ENCODE peak calls at places on chromosomes 7 and 10, in seven cellular contexts. One of them, this sample, is unnamed.

GRCh38 chr10:74824184-74825032 is 2.0 kb upstream of the KAT6B start:
- DNase-seq in lower lobe of right lung: no peak
- DNase-seq in GM10248: no peak
- DNase-seq in neural crest cell: no peak
- DNase-seq in tibial artery: no peak
- DNase-seq in stomach: no peak
- DNase-seq in upper lobe of left lung: no peak
- DNase-seq in this sample: no peak

GRCh38 chr7:127628445-127628844 is 10.5 kb upstream of the PAX4 start:
- DNase-seq in neural crest cell: no peak
- DNase-seq in GM10248: no peak
- DNase-seq in tibial artery: no peak
- DNase-seq in stomach: no peak
- DNase-seq in upper lobe of left lung: no peak
- DNase-seq in lower lobe of right lung: no peak
- DNase-seq in this sample: no peak

GRCh38 chr7:22589641-22590141 is 89.7 kb upstream of the STEAP1B start:
- DNase-seq in tibial artery: peak; percentile 42
- DNase-seq in GM10248: no peak
- DNase-seq in neural crest cell: no peak
- DNase-seq in upper lobe of left lung: peak; percentile 23
- DNase-seq in stomach: no peak
- DNase-seq in lower lobe of right lung: peak; percentile 57
- DNase-seq in this sample: no peak

GRCh38 chr7:139490130-139490529 is 6.7 kb upstream of the KLRG2 start:
- DNase-seq in stomach: peak; percentile 79
- DNase-seq in upper lobe of left lung: no peak
- DNase-seq in GM10248: no peak
- DNase-seq in neural crest cell: no peak
- DNase-seq in tibial artery: no peak
- DNase-seq in lower lobe of right lung: peak; percentile 61
- DNase-seq in this sample: no peak

GRCh38 chr10:84540022-84540616 is 211.7 kb downstream of the CCSER2 start:
- DNase-seq in tibial artery: no peak
- DNase-seq in lower lobe of right lung: no peak
- DNase-seq in neural crest cell: no peak
- DNase-seq in upper lobe of left lung: no peak
- DNase-seq in GM10248: no peak
- DNase-seq in stomach: no peak
- DNase-seq in this sample: no peak

GRCh38 chr10:74094231-74094630 is 56.4 kb downstream of the AP3M1 start:
- DNase-seq in upper lobe of left lung: no peak
- DNase-seq in GM10248: no peak
- DNase-seq in stomach: no peak
- DNase-seq in tibial artery: no peak
- DNase-seq in lower lobe of right lung: no peak
- DNase-seq in neural crest cell: no peak
- DNase-seq in this sample: no peak

GRCh38 chr7:80374321-80374720 is 137.5 kb downstream of the GNAT3 start:
- DNase-seq in GM10248: no peak
- DNase-seq in stomach: no peak
- DNase-seq in lower lobe of right lung: no peak
- DNase-seq in neural crest cell: no peak
- DNase-seq in upper lobe of left lung: no peak
- DNase-seq in tibial artery: no peak
- DNase-seq in this sample: no peak

GRCh38 chr7:31814187-31814586 is 127.2 kb downstream of the PPP1R17 start:
- DNase-seq in tibial artery: no peak
- DNase-seq in stomach: no peak
- DNase-seq in GM10248: no peak
- DNase-seq in neural crest cell: peak; percentile 3
- DNase-seq in lower lobe of right lung: no peak
- DNase-seq in upper lobe of left lung: no peak
- DNase-seq in this sample: no peak

GRCh38 chr10:110460111-110460809 is 37.4 kb upstream of the DUSP5 start:
- DNase-seq in lower lobe of right lung: no peak
- DNase-seq in upper lobe of left lung: no peak
- DNase-seq in tibial artery: peak; percentile 23
- DNase-seq in GM10248: peak; percentile 48
- DNase-seq in stomach: peak; percentile 37
- DNase-seq in neural crest cell: no peak
- DNase-seq in this sample: no peak

GRCh38 chr7:132435016-132435990 is 141.0 kb downstream of the PLXNA4 start:
- DNase-seq in lower lobe of right lung: no peak
- DNase-seq in upper lobe of left lung: no peak
- DNase-seq in stomach: no peak
- DNase-seq in neural crest cell: no peak
- DNase-seq in tibial artery: no peak
- DNase-seq in GM10248: no peak
- DNase-seq in this sample: no peak

GRCh38 chr7:151572136-151572535 is 52.4 kb upstream of the RHEB start:
- DNase-seq in lower lobe of right lung: no peak
- DNase-seq in tibial artery: no peak
- DNase-seq in upper lobe of left lung: no peak
- DNase-seq in GM10248: no peak
- DNase-seq in neural crest cell: no peak
- DNase-seq in stomach: no peak
- DNase-seq in this sample: no peak

GRCh38 chr7:11747715-11748485 is 84.1 kb downstream of the THSD7A start:
- DNase-seq in neural crest cell: no peak
- DNase-seq in stomach: no peak
- DNase-seq in lower lobe of right lung: no peak
- DNase-seq in GM10248: no peak
- DNase-seq in upper lobe of left lung: no peak
- DNase-seq in tibial artery: no peak
- DNase-seq in this sample: no peak

GRCh38 chr7:86914468-86915054 is 144.9 kb downstream of the ELAPOR2 start:
- DNase-seq in lower lobe of right lung: no peak
- DNase-seq in upper lobe of left lung: no peak
- DNase-seq in neural crest cell: no peak
- DNase-seq in stomach: no peak
- DNase-seq in GM10248: no peak
- DNase-seq in tibial artery: no peak
- DNase-seq in this sample: no peak

GRCh38 chr10:71351628-71352319 is 32.7 kb downstream of the SLC29A3 start:
- DNase-seq in lower lobe of right lung: peak; percentile 70
- DNase-seq in stomach: peak; percentile 79
- DNase-seq in tibial artery: peak; percentile 44
- DNase-seq in GM10248: no peak
- DNase-seq in upper lobe of left lung: no peak
- DNase-seq in neural crest cell: no peak
- DNase-seq in this sample: no peak

GRCh38 chr10:26217396-26218105 is 977 bp downstream of the GAD2 start:
- DNase-seq in upper lobe of left lung: peak; percentile 78
- DNase-seq in neural crest cell: peak; percentile 6
- DNase-seq in tibial artery: no peak
- DNase-seq in lower lobe of right lung: no peak
- DNase-seq in GM10248: peak; percentile 24
- DNase-seq in stomach: no peak
- DNase-seq in this sample: no peak

GRCh38 chr7:26369519-26370385 is 78.1 kb downstream of the SNX10 start:
- DNase-seq in lower lobe of right lung: no peak
- DNase-seq in stomach: no peak
- DNase-seq in upper lobe of left lung: no peak
- DNase-seq in tibial artery: no peak
- DNase-seq in GM10248: peak; percentile 26
- DNase-seq in neural crest cell: peak; percentile 50
- DNase-seq in this sample: no peak

GRCh38 chr10:49071221-49071761 is 44.0 kb downstream of the VSTM4 start:
- DNase-seq in tibial artery: no peak
- DNase-seq in upper lobe of left lung: no peak
- DNase-seq in GM10248: no peak
- DNase-seq in lower lobe of right lung: no peak
- DNase-seq in stomach: no peak
- DNase-seq in neural crest cell: no peak
- DNase-seq in this sample: no peak
- TF ChIP-seq CTCF in tibial artery: no peak
- TF ChIP-seq CTCF in upper lobe of left lung: no peak
- TF ChIP-seq CTCF in GM10248: no peak
- TF ChIP-seq CTCF in lower lobe of right lung: no peak
- TF ChIP-seq CTCF in stomach: no peak
- TF ChIP-seq CTCF in neural crest cell: no peak
- TF ChIP-seq CTCF in this sample: no peak

GRCh38 chr7:73839743-73840714 is 2.3 kb downstream of the METTL27 start:
- DNase-seq in GM10248: no peak
- DNase-seq in stomach: no peak
- DNase-seq in lower lobe of right lung: no peak
- DNase-seq in tibial artery: no peak
- DNase-seq in neural crest cell: no peak
- DNase-seq in upper lobe of left lung: no peak
- DNase-seq in this sample: no peak
- TF ChIP-seq CTCF in GM10248: no peak
- TF ChIP-seq CTCF in stomach: no peak
- TF ChIP-seq CTCF in lower lobe of right lung: no peak
- TF ChIP-seq CTCF in tibial artery: no peak
- TF ChIP-seq CTCF in neural crest cell: peak; percentile 38
- TF ChIP-seq CTCF in upper lobe of left lung: no peak
- TF ChIP-seq CTCF in this sample: peak; percentile 34

GRCh38 chr10:16919076-16919972 is 102.1 kb upstream of the RSU1 start:
- DNase-seq in upper lobe of left lung: no peak
- DNase-seq in lower lobe of right lung: no peak
- DNase-seq in GM10248: no peak
- DNase-seq in stomach: no peak
- DNase-seq in tibial artery: no peak
- DNase-seq in neural crest cell: no peak
- DNase-seq in this sample: no peak

GRCh38 chr10:16915308-16915707 is 98.1 kb upstream of the RSU1 start:
- DNase-seq in lower lobe of right lung: no peak
- DNase-seq in upper lobe of left lung: no peak
- DNase-seq in neural crest cell: no peak
- DNase-seq in GM10248: no peak
- DNase-seq in tibial artery: no peak
- DNase-seq in stomach: no peak
- DNase-seq in this sample: no peak

GRCh38 chr10:16910795-16911164 is 93.6 kb upstream of the RSU1 start:
- DNase-seq in tibial artery: no peak
- DNase-seq in upper lobe of left lung: no peak
- DNase-seq in lower lobe of right lung: no peak
- DNase-seq in stomach: no peak
- DNase-seq in neural crest cell: no peak
- DNase-seq in GM10248: no peak
- DNase-seq in this sample: no peak

GRCh38 chr10:16913266-16913665 is 96.0 kb upstream of the RSU1 start:
- DNase-seq in GM10248: no peak
- DNase-seq in upper lobe of left lung: no peak
- DNase-seq in neural crest cell: no peak
- DNase-seq in lower lobe of right lung: no peak
- DNase-seq in tibial artery: no peak
- DNase-seq in stomach: no peak
- DNase-seq in this sample: no peak

DNA sequence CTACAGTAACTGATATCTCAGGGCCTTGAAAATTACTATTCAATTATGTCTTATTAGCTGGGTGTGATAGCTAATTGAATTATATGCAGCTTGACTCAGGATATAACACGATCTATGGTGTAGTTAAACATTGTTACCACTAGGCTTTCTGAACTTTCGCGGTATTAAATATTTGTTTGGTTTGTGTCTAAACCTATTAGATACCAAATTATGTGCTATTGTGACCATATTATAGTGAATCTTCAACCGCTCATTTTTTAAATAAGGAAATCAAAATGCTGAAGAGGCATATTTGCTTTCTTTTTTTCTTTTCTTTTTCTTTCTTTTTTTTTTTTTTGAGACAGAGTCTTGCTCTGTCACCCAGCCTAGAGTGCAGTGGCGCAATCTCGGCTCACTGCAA is 99.3 kb upstream of the RSU1 start:
- DNase-seq in stomach: no peak
- DNase-seq in neural crest cell: no peak
- DNase-seq in GM10248: no peak
- DNase-seq in tibial artery: no peak
- DNase-seq in lower lobe of right lung: no peak
- DNase-seq in upper lobe of left lung: no peak
- DNase-seq in this sample: no peak
- TF ChIP-seq CTCF in stomach: no peak
- TF ChIP-seq CTCF in neural crest cell: peak; percentile 42
- TF ChIP-seq CTCF in GM10248: no peak
- TF ChIP-seq CTCF in tibial artery: no peak
- TF ChIP-seq CTCF in lower lobe of right lung: no peak
- TF ChIP-seq CTCF in upper lobe of left lung: no peak
- TF ChIP-seq CTCF in this sample: peak; percentile 48

GRCh38 chr7:29112721-29113120 is 33.6 kb downstream of the CPVL start:
- DNase-seq in neural crest cell: no peak
- DNase-seq in tibial artery: no peak
- DNase-seq in GM10248: no peak
- DNase-seq in stomach: no peak
- DNase-seq in lower lobe of right lung: no peak
- DNase-seq in upper lobe of left lung: no peak
- DNase-seq in this sample: no peak

GRCh38 chr7:29115753-29116152 is 30.6 kb downstream of the CPVL start:
- DNase-seq in tibial artery: no peak
- DNase-seq in neural crest cell: no peak
- DNase-seq in upper lobe of left lung: no peak
- DNase-seq in stomach: no peak
- DNase-seq in lower lobe of right lung: no peak
- DNase-seq in GM10248: no peak
- DNase-seq in this sample: no peak

GRCh38 chr7:29115130-29115529 is 31.2 kb downstream of the CPVL start:
- DNase-seq in GM10248: no peak
- DNase-seq in stomach: no peak
- DNase-seq in tibial artery: no peak
- DNase-seq in neural crest cell: no peak
- DNase-seq in upper lobe of left lung: no peak
- DNase-seq in lower lobe of right lung: no peak
- DNase-seq in this sample: no peak

GRCh38 chr7:29116361-29116760 is 30.0 kb downstream of the CPVL start:
- DNase-seq in neural crest cell: no peak
- DNase-seq in upper lobe of left lung: no peak
- DNase-seq in stomach: no peak
- DNase-seq in tibial artery: no peak
- DNase-seq in lower lobe of right lung: no peak
- DNase-seq in GM10248: no peak
- DNase-seq in this sample: no peak

DNA sequence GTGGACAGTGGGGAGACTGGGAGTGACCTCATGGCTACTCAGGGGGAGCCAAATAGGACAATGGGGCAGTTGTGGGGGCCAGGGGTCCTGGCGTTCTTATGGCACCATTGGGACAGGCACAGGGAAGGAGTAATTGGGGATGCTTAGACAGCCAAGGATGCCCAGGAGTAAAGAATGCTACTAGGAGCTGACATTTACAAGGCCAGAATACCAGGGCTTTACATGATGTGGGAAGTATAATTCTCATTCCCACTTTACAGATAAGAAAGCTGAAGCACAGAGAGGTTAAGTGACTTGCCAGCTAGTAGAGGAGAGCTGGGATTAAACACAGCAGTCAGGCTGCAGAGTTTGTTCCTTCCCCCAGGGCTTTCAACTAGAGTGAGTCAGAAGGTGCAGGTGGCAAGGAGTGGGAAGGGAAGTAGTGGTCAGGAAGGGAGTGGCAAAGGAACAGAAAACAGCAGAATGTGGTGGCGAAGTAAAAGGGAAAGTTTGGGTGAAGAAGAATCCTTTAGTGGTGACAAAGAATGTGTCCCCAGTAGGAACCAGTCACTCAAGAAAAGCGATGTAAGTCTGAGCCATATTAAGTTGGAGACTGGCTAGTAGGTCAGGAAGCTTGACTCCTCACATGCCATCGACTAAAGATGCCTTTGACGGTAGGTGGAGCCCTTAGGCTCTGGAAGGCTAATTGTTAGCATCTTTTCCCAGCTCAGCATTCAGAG is 32.8 kb downstream of the CPVL start:
- DNase-seq in lower lobe of right lung: no peak
- DNase-seq in tibial artery: no peak
- DNase-seq in upper lobe of left lung: no peak
- DNase-seq in stomach: no peak
- DNase-seq in GM10248: no peak
- DNase-seq in neural crest cell: no peak
- DNase-seq in this sample: no peak
- TF ChIP-seq CTCF in lower lobe of right lung: peak; percentile 11
- TF ChIP-seq CTCF in tibial artery: no peak
- TF ChIP-seq CTCF in upper lobe of left lung: no peak
- TF ChIP-seq CTCF in stomach: peak; percentile 7
- TF ChIP-seq CTCF in GM10248: peak; percentile 27
- TF ChIP-seq CTCF in neural crest cell: peak; percentile 53
- TF ChIP-seq CTCF in this sample: peak; percentile 44

This sample was measured in type B pancreatic cell.